ENCODE peak calls at places on chromosome 15, in eight cellular contexts. R is epithelial cell of proximal tubule; O is AG10803; M is RWPE2; Z is breast epithelium; S is activated CD8-positive, alpha-beta T cell treated with anti-CD3 and anti-CD28 coated beads for 36 hours; A is dorsolateral prefrontal cortex; K is lower leg skin. Y is an unnamed sample.

GRCh38 chr15:69573815-69574472 is 121.3 kb downstream of the RPLP1 start:
- DNase-seq in R (peak), O (no peak), M (no peak), Z (no peak), S (peak), A (no peak), K (no peak), Y (no peak)

GRCh38 chr15:92643849-92644815 is 11.4 kb downstream of the FAM174B start:
- DNase-seq in R (no peak), O (no peak), M (no peak), Z (no peak), S (no peak), A (no peak), K (peak), Y (no peak)

GRCh38 chr15:59364238-59364637 is 8.4 kb downstream of the MYO1E start:
- DNase-seq in R (no peak), O (no peak), M (no peak), Z (no peak), S (no peak), A (no peak), K (no peak), Y (no peak)

GRCh38 chr15:65791335-65792129 is 561 bp downstream of the DENND4A start:
- DNase-seq in R (no peak), O (no peak), M (peak), Z (peak), S (peak), A (peak), K (peak), Y (no peak)

GRCh38 chr15:73755481-73755880 is 2.3 kb upstream of the INSYN1 start:
- DNase-seq in R (no peak), O (no peak), M (no peak), Z (no peak), S (no peak), A (no peak), K (no peak), Y (no peak)

GRCh38 chr15:66498501-66499386 is 1.2 kb upstream of the SNAPC5 start:
- DNase-seq in R (no peak), O (peak), M (peak), Z (no peak), S (no peak), A (no peak), K (no peak), Y (no peak)

GRCh38 chr15:46170326-46170725 is 535.5 kb downstream of the SQOR start:
- DNase-seq in R (no peak), O (no peak), M (no peak), Z (no peak), S (no peak), A (no peak), K (no peak), Y (no peak)

GRCh38 chr15:88525418-88525817 is 21.1 kb downstream of the DET1 start:
- DNase-seq in R (no peak), O (no peak), M (no peak), Z (no peak), S (no peak), A (no peak), K (no peak), Y (no peak)

DNA sequence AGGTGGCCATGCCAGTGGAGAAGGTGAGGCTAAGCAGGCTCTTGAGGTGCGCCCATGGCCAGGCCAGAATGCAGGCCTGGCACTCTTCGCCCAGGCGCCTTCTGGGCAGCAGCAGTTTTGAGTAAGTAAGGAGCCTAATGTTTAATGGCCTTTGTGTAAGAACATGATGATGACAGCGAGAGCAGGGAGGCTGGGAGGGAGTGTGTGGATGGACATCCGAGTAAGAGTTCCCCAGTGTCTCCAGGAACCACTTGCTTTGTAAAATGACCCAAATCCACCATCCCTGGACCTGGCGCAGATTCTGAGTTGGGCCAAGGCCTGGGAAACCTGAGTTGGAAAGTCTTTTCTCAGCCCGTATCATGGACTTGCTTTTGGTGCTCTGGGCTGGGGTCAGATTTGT is 24.1 kb downstream of the KLF13 start:
- DNase-seq in R (no peak), O (no peak), M (no peak), Z (no peak), S (no peak), A (no peak), K (no peak), Y (no peak)
- TF ChIP-seq CTCF in R (no peak), O (no peak), M (no peak), Z (no peak), S (no peak), A (no peak), K (no peak), Y (no peak)

GRCh38 chr15:39925112-39925830 is 5.2 kb upstream of the GPR176 start:
- DNase-seq in R (no peak), O (no peak), M (no peak), Z (no peak), S (peak), A (no peak), K (no peak), Y (no peak)
- TF ChIP-seq CTCF in R (no peak), O (no peak), M (peak), Z (no peak), S (no peak), A (no peak), K (no peak), Y (no peak)

GRCh38 chr15:74777769-74778598 is 3.9 kb upstream of the CSK start:
- DNase-seq in R (no peak), O (no peak), M (no peak), Z (no peak), S (no peak), A (no peak), K (no peak), Y (no peak)

GRCh38 chr15:74776851-74777768 is 4.8 kb upstream of the CSK start:
- DNase-seq in R (no peak), O (no peak), M (peak), Z (no peak), S (peak), A (no peak), K (no peak), Y (no peak)

GRCh38 chr15:74773731-74774252 is 8.1 kb upstream of the CSK start:
- DNase-seq in R (no peak), O (no peak), M (no peak), Z (no peak), S (no peak), A (no peak), K (no peak), Y (no peak)

GRCh38 chr15:74775132-74775562 is 6.7 kb upstream of the CSK start:
- DNase-seq in R (no peak), O (no peak), M (no peak), Z (no peak), S (no peak), A (no peak), K (no peak), Y (no peak)

DNA sequence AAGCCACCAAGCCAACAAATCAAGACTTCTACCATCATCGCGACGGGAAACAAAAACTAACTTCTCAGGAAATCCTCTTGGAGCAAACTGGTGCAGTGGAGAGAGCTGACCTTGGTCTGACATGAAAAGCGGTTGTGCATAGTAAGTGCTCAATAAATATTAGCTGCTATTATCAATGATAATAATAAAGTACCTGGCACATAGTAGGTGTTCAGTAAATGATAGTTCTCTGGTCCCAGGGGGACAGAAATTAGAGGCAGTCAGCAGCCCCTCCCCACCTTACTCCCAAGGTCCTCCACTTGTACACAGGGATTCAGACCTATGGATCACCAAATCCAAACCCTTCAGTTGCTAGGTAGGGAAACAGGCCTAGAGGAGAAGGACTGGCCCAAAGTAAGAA is 6.0 kb upstream of the CSK start:
- DNase-seq in R (no peak), O (no peak), M (no peak), Z (no peak), S (no peak), A (no peak), K (no peak), Y (no peak)
- TF ChIP-seq CTCF in R (no peak), O (no peak), M (no peak), Z (no peak), S (no peak), A (no peak), K (no peak), Y (no peak)

DNA sequence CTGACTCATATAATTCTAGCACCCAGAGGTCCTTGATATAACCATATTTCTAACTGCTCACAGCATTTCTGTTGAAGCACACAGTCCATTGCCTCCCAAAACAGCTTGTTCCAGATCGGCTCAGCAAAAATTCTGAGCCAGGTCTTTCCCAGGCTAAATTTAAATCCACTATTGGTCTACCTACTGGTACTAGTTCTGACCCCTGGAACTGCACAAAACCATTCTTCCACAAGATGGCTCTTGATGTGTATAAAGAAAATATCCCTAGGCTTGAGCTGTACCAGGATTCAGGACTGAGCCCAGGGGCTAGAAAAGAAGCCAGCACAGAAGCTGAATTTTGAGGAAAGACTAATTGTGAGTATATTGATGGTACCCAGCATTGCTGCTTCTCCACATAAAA is 75.4 kb upstream of the ABHD17C start:
- DNase-seq in R (peak), O (peak), M (no peak), Z (no peak), S (no peak), A (no peak), K (no peak), Y (no peak)
- TF ChIP-seq CTCF in R (peak), O (peak), M (peak), Z (no peak), S (no peak), A (peak), K (no peak), Y (peak)

DNA sequence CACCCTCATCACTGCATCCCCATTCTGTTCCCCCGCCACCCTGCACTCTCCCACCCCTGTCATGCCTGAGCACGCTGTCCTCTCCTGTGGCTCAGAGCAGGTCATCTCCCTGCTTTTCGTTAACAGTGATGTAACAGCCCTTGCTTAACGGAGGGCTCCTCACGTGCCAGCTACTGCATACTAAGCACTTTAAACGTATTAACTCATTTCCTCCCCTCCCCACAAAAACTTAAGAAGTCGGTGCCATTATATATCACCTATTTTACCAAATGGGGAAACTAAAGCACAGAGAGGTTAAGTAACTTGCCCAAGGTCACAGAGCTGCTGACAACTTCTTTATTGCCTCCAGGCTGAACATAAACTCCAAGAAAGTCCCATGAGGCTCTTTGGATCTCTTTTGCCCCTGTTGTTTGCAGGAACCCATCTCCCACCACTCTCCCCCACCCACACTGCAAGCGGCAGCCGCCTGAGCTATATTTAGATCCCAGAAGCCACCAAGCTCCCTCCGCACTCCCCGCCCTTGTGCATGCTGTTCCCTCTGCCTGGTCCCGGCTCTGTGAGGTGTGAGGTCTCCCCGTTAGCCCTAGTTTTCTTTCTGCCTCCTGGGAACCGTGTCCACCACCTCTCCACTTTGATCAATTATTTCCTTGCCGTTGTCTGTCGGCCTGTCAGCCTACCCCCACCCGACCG is 752 bp upstream of the CSK start:
- DNase-seq in R (no peak), O (peak), M (peak), Z (no peak), S (peak), A (no peak), K (no peak), Y (no peak)
- TF ChIP-seq CTCF in R (no peak), O (no peak), M (no peak), Z (no peak), S (no peak), A (no peak), K (no peak), Y (no peak)

DNA sequence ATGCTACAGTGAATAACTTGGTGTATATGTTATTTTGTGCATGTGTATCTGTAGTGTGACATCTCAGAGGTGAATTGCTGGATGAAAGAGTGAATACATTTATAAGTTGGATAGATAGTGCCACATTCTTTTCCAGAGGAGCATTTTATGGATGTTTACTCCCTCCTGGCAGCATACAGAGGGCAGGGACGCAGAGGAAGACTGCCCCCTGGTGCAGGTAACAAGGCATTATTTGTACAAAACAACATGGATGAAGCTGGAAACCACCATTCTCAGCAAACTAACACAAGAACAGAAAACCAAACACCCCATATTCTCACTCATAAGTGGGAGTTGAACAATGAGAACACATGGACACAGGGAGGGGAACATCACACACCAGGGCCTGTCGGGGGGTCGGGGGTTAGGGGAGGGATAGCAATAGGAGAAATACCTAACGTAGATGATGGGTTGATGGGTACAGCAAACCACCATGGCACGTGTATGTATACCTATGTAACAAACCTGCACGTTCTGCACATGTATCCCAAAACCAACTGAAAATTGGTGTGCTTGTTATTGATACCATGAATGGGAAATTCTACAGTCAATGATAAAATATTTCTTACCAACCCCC is 57.9 kb upstream of the CTXND1 start:
- DNase-seq in R (peak), O (peak), M (no peak), Z (no peak), S (peak), A (no peak), K (no peak), Y (peak)
- TF ChIP-seq CTCF in R (peak), O (peak), M (peak), Z (peak), S (peak), A (no peak), K (no peak), Y (peak)

GRCh38 chr15:33994005-33994615 is 25.8 kb downstream of the CHRM5 start:
- DNase-seq in R (no peak), O (peak), M (no peak), Z (no peak), S (peak), A (no peak), K (no peak), Y (peak)
- TF ChIP-seq CTCF in R (peak), O (peak), M (peak), Z (no peak), S (no peak), A (peak), K (no peak), Y (peak)

GRCh38 chr15:75905231-75905630 is 1.6 kb downstream of the FBXO22 start:
- DNase-seq in R (no peak), O (no peak), M (no peak), Z (no peak), S (no peak), A (no peak), K (no peak), Y (no peak)
- TF ChIP-seq CTCF in R (no peak), O (no peak), M (no peak), Z (no peak), S (no peak), A (no peak), K (no peak), Y (no peak)

GRCh38 chr15:63473007-63473748 is 31.2 kb upstream of the USP3 start:
- DNase-seq in R (no peak), O (no peak), M (no peak), Z (no peak), S (peak), A (no peak), K (no peak), Y (no peak)

GRCh38 chr15:63473749-63473998 is 30.7 kb upstream of the USP3 start:
- DNase-seq in R (no peak), O (no peak), M (no peak), Z (no peak), S (peak), A (no peak), K (no peak), Y (no peak)

GRCh38 chr15:63474810-63475316 is 29.5 kb upstream of the USP3 start:
- DNase-seq in R (peak), O (no peak), M (no peak), Z (no peak), S (peak), A (no peak), K (no peak), Y (no peak)

GRCh38 chr15:63475670-63476069 is 28.7 kb upstream of the USP3 start:
- DNase-seq in R (no peak), O (no peak), M (no peak), Z (no peak), S (no peak), A (no peak), K (no peak), Y (no peak)

DNA sequence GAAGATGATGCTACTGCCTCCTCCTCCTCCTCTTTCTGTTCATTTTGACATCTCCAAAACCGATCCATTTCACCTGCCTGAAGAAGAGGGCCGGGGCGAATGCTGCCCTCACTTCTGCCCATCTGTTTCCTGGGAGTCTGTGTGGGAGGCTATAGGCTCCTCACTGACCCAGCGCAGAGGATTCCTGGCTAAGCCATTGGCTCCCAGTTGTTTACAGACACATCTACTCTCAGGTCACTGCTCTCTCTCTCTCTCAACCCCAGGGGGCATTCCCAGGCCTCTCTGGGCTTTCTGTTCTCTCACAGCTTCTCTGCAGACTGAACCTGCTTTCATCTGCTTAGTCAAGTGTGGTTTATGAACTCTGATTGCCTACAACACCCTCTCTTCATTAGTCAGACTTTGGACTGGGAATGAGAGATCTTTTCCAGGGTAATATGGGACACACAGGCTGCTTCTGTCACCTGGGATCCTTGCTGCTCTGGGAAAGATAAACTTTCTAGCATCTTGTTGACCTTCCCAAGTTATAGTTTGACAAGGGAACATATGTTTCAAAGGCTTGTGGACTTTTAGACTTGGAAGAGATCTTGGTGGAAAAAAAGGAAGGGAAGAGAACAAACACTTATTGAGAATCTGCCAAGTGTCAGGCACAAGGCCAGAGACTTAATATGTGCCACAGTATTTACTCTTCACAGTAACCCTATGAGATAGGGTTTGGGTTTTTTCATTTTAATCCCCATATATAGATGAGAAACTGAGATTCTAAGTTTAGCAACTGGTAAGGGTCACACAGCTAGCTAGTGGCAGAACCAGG is 30.2 kb upstream of the USP3 start:
- DNase-seq in R (peak), O (peak), M (no peak), Z (no peak), S (peak), A (no peak), K (no peak), Y (no peak)
- TF ChIP-seq CTCF in R (peak), O (no peak), M (no peak), Z (no peak), S (no peak), A (no peak), K (no peak), Y (no peak)

Y was measured in neural crest cell.